ENCODE peak calls at places on chromosomes 2 and 18, in eight cellular contexts. S is T-helper 1 cell, U is germinal center, Z is T follicular helper cell, Y is NCI-H774, M is GM03348, Q is GDM1, V is HFFc6. H is an unnamed sample.

GRCh38 chr2:186309901-186310300 is 176.2 kb upstream of the ZC3H15 start:
- DNase-seq in S (no peak), U (no peak), Z (no peak), Y (no peak), M (no peak), Q (no peak), V (no peak), H (no peak)

GRCh38 chr2:110678457-110679336 is 834 bp upstream of the BUB1 start:
- DNase-seq in S (no peak), U (peak), Z (no peak), Y (no peak), M (peak), Q (no peak), V (peak), H (peak)

GRCh38 chr2:111050701-111051376 is 69.9 kb upstream of the BCL2L11 start:
- DNase-seq in S (no peak), U (no peak), Z (no peak), Y (no peak), M (no peak), Q (no peak), V (no peak), H (no peak)

GRCh38 chr18:56038258-56039030 is 450.5 kb upstream of the TCF4 start:
- DNase-seq in S (no peak), U (peak), Z (no peak), Y (no peak), M (no peak), Q (no peak), V (no peak), H (no peak)

GRCh38 chr2:60621688-60622429 is 68.4 kb upstream of the BCL11A start:
- DNase-seq in S (no peak), U (no peak), Z (no peak), Y (no peak), M (no peak), Q (no peak), V (no peak), H (no peak)

GRCh38 chr2:143489135-143489534 is 359.9 kb downstream of the ARHGAP15 start:
- DNase-seq in S (no peak), U (no peak), Z (no peak), Y (no peak), M (peak), Q (no peak), V (peak), H (peak)

GRCh38 chr2:234422895-234423505 is 73.9 kb downstream of the ARL4C start:
- DNase-seq in S (peak), U (no peak), Z (peak), Y (no peak), M (no peak), Q (no peak), V (no peak), H (no peak)

GRCh38 chr2:8090748-8091700 is 590.8 kb upstream of the ID2 start:
- DNase-seq in S (no peak), U (no peak), Z (no peak), Y (no peak), M (peak), Q (no peak), V (peak), H (peak)

GRCh38 chr2:38797953-38798352 is 19.9 kb downstream of the GEMIN6 start:
- DNase-seq in S (no peak), U (no peak), Z (no peak), Y (no peak), M (no peak), Q (no peak), V (no peak), H (no peak)

GRCh38 chr2:228986961-228987360 is 284.1 kb downstream of the PID1 start:
- DNase-seq in S (no peak), U (no peak), Z (no peak), Y (no peak), M (no peak), Q (no peak), V (peak), H (no peak)

GRCh38 chr2:44433841-44434240 is 72.1 kb downstream of the CAMKMT start:
- DNase-seq in S (no peak), U (no peak), Z (no peak), Y (peak), M (no peak), Q (no peak), V (no peak), H (no peak)

GRCh38 chr2:18422416-18423165 is 137.9 kb downstream of the RDH14 start:
- DNase-seq in S (no peak), U (no peak), Z (no peak), Y (no peak), M (no peak), Q (no peak), V (no peak), H (no peak)

H was measured in AG08396.